ENCODE peak calls at places on chromosomes 11 and 22, in five cellular contexts. A is A673, L is mammary epithelial cell, J is GM23248, M is lung. F is an unnamed sample.

GRCh38 chr11:75337195-75337654 is 14.2 kb downstream of the ARRB1 start:
- DNase-seq in J (peak; percentile 74), M (no peak), L (peak; percentile 48), A (peak; percentile 61), F (peak; percentile 59)

GRCh38 chr11:10268746-10269487 is 25.1 kb downstream of the SBF2 start:
- DNase-seq in L (peak; percentile 68), A (no peak), M (no peak), J (peak; percentile 49), F (no peak)

GRCh38 chr11:109911488-109911887 is 181.7 kb upstream of the ZC3H12C start:
- DNase-seq in J (peak; percentile 3), M (no peak), A (no peak), L (no peak), F (no peak)

GRCh38 chr11:32440920-32441319 is 5.6 kb upstream of the WT1 start:
- DNase-seq in L (no peak), A (no peak), J (no peak), M (no peak), F (peak; percentile 85)

GRCh38 chr11:132595246-132595645 is 937.1 kb downstream of the OPCML start:
- DNase-seq in M (no peak), A (no peak), J (no peak), L (no peak), F (no peak)

GRCh38 chr11:8810331-8811301 is 100.4 kb upstream of the AKIP1 start:
- DNase-seq in A (peak; percentile 55), M (peak; percentile 74), J (peak; percentile 90), L (peak; percentile 79), F (peak; percentile 92)

GRCh38 chr11:33651555-33651954 is 49.1 kb downstream of the C11orf91 start:
- DNase-seq in L (no peak), M (no peak), A (no peak), J (no peak), F (no peak)

GRCh38 chr11:2944953-2945756 is 15.9 kb upstream of the PHLDA2 start:
- DNase-seq in L (peak; percentile 62), M (peak; percentile 90), J (peak; percentile 98), A (peak; percentile 94), F (peak; percentile 89)

GRCh38 chr22:25849514-25849913 is 107.5 kb downstream of the MYO18B start:
- DNase-seq in J (no peak), A (no peak), L (no peak), M (no peak), F (no peak)

GRCh38 chr11:116301141-116301540 is 471.6 kb downstream of the BUD13 start:
- DNase-seq in J (no peak), M (no peak), L (no peak), A (no peak), F (no peak)

GRCh38 chr22:49203863-49204598 is 623.6 kb downstream of the BRD1 start:
- DNase-seq in J (no peak), L (no peak), A (no peak), M (no peak), F (peak; percentile 17)

DNA sequence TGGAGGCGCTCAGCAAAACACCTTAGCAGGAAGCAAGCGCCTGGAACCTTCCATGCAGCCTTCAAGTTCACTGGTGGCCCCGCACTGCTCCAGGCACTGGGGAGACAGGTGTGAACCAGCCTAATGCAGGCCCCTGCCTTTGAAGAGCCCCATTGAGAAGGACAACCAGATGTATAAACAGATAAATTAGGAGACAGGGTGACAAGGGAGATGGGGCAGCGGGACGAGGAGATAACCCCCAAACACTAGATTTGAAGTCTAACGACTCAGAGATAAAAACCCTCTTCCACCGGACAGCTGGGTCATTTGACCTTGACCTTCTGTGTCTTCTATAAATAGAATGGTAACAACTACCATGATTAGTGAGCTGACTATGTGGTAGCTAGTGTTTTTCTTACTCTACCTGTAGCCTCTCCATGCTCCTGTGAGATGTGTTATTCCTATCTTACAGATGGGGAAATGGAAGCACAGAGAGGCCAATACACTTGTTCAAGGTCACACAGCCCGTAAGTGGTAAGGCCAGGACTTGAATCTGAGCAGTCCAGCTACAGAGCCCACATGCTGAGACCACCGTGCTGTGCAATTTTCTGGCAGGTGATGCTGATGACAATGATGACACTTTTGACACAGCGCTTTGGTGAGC is 2.0 kb upstream of the PDGFB start:
- DNase-seq in A (no peak), M (no peak), L (no peak), J (no peak), F (no peak)
- H3K27ac ChIP-seq in A (no peak overlapping the region), M (no peak overlapping the region), L (no peak overlapping the region), J (no peak overlapping the region), F (no peak overlapping the region)

GRCh38 chr22:43829904-43830851 is 18.1 kb upstream of the EFCAB6 start:
- DNase-seq in M (peak; percentile 43), A (no peak), L (no peak), J (peak; percentile 83), F (no peak)
- H3K4me1 ChIP-seq in M (no peaks in the 10 kb centered on the region), A (no peaks in the 10 kb centered on the region), L (no peaks in the 10 kb centered on the region), J (peaks cover 17% of the 10 kb centered on the region), F (no peaks in the 10 kb centered on the region)

DNA sequence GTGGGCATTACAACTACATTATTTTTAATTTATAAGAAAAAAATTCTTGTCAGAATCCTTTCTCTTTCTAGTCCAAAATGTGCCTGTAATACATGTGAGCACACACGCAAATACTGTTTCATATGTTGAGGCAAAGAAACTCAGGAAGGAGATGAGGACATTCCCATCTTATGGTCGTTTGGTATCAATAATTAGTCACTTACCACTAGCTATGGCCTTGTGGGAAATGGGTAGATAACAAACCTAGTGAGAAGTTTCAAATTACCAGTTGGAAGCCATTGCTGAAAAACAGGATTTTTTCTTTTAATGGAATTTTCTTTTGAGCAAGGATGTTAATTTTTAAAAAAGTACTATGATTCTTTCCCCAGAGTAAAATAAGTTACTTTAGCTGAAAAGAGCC is 25.7 kb downstream of the AMOTL1 start:
- DNase-seq in L (peak; percentile 63), A (no peak), J (peak; percentile 56), M (no peak), F (no peak)
- H3K27ac ChIP-seq in L (peak overlapping the region; percentile 61), A (peak overlapping the region; percentile 74), J (peak overlapping the region; percentile 93), M (peak overlapping the region; percentile 28), F (no peak overlapping the region)

GRCh38 chr11:64407630-64408029 is 48.7 kb downstream of the RPS6KA4 start:
- DNase-seq in M (no peak), A (no peak), J (no peak), L (no peak), F (no peak)
- H3K4me1 ChIP-seq in M (no peaks in the 10 kb centered on the region), A (no peaks in the 10 kb centered on the region), J (no peaks in the 10 kb centered on the region), L (no peaks in the 10 kb centered on the region), F (no peaks in the 10 kb centered on the region)

DNA sequence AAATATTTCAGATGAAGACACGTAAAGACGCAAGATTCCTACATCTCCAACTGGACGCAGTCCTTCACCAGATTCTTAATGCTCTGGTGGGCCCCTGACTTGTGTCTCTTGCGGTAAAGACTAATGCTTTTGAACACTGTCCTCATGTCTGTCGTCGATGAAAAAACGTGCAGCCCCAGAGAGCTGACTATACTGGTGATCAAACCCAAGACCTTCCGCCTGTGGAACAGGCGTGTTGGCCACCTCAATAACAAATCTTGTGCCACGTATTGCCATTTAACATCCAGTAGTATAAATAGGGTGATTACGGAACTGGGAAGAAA is 45.5 kb downstream of the OR4D9 start:
- DNase-seq in A (peak; percentile 78), L (no peak), M (no peak), J (peak; percentile 82), F (peak; percentile 63)
- H3K27ac ChIP-seq in A (peak overlapping the region; percentile 58), L (peak overlapping the region; percentile 59), M (peak overlapping the region; percentile 11), J (peak overlapping the region; percentile 84), F (no peak overlapping the region)

GRCh38 chr22:17109976-17110375 is 11.2 kb downstream of the TMEM121B start:
- DNase-seq in J (no peak), M (no peak), L (no peak), A (no peak), F (no peak)

GRCh38 chr22:17106785-17107546 is 14.2 kb downstream of the TMEM121B start:
- DNase-seq in J (no peak), A (no peak), L (no peak), M (no peak), F (no peak)

GRCh38 chr22:17107547-17107810 is 13.7 kb downstream of the TMEM121B start:
- DNase-seq in L (no peak), A (no peak), J (no peak), M (no peak), F (no peak)

GRCh38 chr22:17109113-17109865 is 11.9 kb downstream of the TMEM121B start:
- DNase-seq in J (no peak), M (no peak), A (no peak), L (no peak), F (no peak)

DNA sequence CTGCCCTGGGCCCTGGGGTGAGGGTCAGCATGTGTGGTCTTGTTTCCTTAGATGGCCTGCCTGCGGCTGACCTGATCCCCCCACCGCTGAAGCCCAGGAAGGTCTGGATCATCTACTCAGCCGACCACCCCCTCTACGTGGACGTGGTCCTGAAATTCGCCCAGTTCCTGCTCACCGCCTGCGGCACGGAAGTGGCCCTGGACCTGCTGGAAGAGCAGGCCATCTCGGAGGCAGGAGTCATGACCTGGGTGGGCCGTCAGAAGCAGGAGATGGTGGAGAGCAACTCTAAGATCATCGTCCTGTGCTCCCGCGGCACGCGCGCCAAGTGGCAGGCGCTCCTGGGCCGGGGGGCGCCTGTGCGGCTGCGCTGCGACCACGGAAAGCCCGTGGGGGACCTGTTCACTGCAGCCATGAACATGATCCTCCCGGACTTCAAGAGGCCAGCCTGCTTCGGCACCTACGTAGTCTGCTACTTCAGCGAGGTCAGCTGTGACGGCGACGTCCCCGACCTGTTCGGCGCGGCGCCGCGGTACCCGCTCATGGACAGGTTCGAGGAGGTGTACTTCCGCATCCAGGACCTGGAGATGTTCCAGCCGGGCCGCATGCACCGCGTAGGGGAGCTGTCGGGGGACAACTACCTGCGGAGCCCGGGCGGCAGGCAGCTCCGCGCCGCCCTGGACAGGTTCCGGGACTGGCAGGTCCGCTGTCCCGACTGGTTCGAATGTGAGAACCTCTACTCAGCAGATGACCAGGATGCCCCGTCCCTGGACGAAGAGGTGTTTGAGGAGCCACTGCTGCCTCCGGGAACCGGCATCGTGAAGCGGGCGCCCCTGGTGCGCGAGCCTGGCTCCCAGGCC is 12.7 kb downstream of the TMEM121B start:
- DNase-seq in J (no peak), A (no peak), M (no peak), L (no peak), F (no peak)
- H3K4me1 ChIP-seq in J (no peaks in the 10 kb centered on the region), A (no peaks in the 10 kb centered on the region), M (peaks cover 2% of the 10 kb centered on the region), L (no peaks in the 10 kb centered on the region), F (no peaks in the 10 kb centered on the region)

GRCh38 chr22:29311468-29312217 is 3.9 kb downstream of the RASL10A start:
- DNase-seq in M (no peak), L (no peak), A (no peak), J (peak; percentile 61), F (no peak)
- H3K27ac ChIP-seq in M (peak overlapping the region; percentile 71), L (peak overlapping the region; percentile 52), A (no peak overlapping the region), J (peak overlapping the region; percentile 84), F (no peak overlapping the region)

DNA sequence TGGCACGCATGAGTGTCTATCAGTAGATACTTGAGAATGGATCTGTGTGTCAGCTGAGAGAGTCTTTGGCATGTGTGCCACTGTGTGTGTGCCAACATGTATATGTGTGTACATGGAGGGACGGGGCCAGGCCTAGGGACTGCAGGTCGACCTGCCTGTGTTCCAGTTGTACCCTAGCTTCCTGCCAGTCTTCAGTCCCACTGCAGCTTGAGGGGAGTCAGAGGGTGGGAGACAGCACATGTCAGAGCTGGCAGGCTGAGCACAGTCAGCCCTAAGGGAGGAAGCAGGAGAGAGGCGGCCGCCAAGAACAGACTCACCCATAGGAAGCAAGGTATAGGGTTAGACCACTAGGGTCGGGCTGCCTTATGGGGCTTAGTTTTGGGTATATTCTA is 5.6 kb downstream of the CLCF1 start:
- DNase-seq in J (peak; percentile 25), L (no peak), A (no peak), M (no peak), F (peak; percentile 44)
- H3K4me1 ChIP-seq in J (peaks cover 55% of the 10 kb centered on the region), L (peaks cover 31% of the 10 kb centered on the region), A (peaks cover 35% of the 10 kb centered on the region), M (peaks cover 44% of the 10 kb centered on the region), F (peaks cover 7% of the 10 kb centered on the region)

GRCh38 chr22:23075525-23076216 is 5.4 kb downstream of the GNAZ start:
- DNase-seq in M (no peak), J (no peak), A (no peak), L (no peak), F (no peak)
- H3K27ac ChIP-seq in M (no peak overlapping the region), J (no peak overlapping the region), A (no peak overlapping the region), L (no peak overlapping the region), F (no peak overlapping the region)

F was measured in endodermal cell.